ENCODE peak calls at places on chromosome 16, in ten cellular contexts. One of them, this sample, is unnamed.
A peak's percentile ranks its signal among the peaks of the same experiment; 100 is the strongest.

GRCh38 chr16:58280846-58281301 is 14.0 kb downstream of the PRSS54 start:
- DNase-seq in HS-5: peak; percentile 30
- DNase-seq in activated naive CD4-positive, alpha-beta T cell treated with anti-CD3 and anti-CD28 coated beads, Interleukin-2, amount 10 ng/mL, durations not matched to agents 7 days and 5 days: no peak
- DNase-seq in ELF-1: no peak
- DNase-seq in GM12865: no peak
- DNase-seq in HuH-7.5: no peak
- DNase-seq in activated effector memory CD4-positive, alpha-beta T cell treated with anti-CD3 and anti-CD28 coated beads, Interleukin-2, amount 50 U/mL, for 16 hours: no peak
- DNase-seq in OCI-LY7: no peak
- DNase-seq in kidney glomerular epithelial cell: no peak
- DNase-seq in NCI-H345: no peak
- DNase-seq in this sample: no peak

GRCh38 chr16:66170989-66171388 is 195.5 kb upstream of the CDH5 start:
- DNase-seq in activated effector memory CD4-positive, alpha-beta T cell treated with anti-CD3 and anti-CD28 coated beads, Interleukin-2, amount 50 U/mL, for 16 hours: no peak
- DNase-seq in NCI-H345: no peak
- DNase-seq in GM12865: no peak
- DNase-seq in OCI-LY7: no peak
- DNase-seq in ELF-1: no peak
- DNase-seq in HS-5: no peak
- DNase-seq in kidney glomerular epithelial cell: no peak
- DNase-seq in activated naive CD4-positive, alpha-beta T cell treated with anti-CD3 and anti-CD28 coated beads, Interleukin-2, amount 10 ng/mL, durations not matched to agents 7 days and 5 days: no peak
- DNase-seq in HuH-7.5: no peak
- DNase-seq in this sample: no peak

GRCh38 chr16:66842765-66843164 is 1.4 kb upstream of the CA7 start:
- DNase-seq in NCI-H345: no peak
- DNase-seq in kidney glomerular epithelial cell: no peak
- DNase-seq in ELF-1: no peak
- DNase-seq in activated naive CD4-positive, alpha-beta T cell treated with anti-CD3 and anti-CD28 coated beads, Interleukin-2, amount 10 ng/mL, durations not matched to agents 7 days and 5 days: no peak
- DNase-seq in GM12865: no peak
- DNase-seq in HuH-7.5: no peak
- DNase-seq in OCI-LY7: no peak
- DNase-seq in activated effector memory CD4-positive, alpha-beta T cell treated with anti-CD3 and anti-CD28 coated beads, Interleukin-2, amount 50 U/mL, for 16 hours: peak; percentile 31
- DNase-seq in HS-5: no peak
- DNase-seq in this sample: no peak

GRCh38 chr16:89575247-89576172 is at the start of gene CPNE7:
- DNase-seq in activated effector memory CD4-positive, alpha-beta T cell treated with anti-CD3 and anti-CD28 coated beads, Interleukin-2, amount 50 U/mL, for 16 hours: no peak
- DNase-seq in GM12865: no peak
- DNase-seq in HuH-7.5: no peak
- DNase-seq in OCI-LY7: no peak
- DNase-seq in HS-5: no peak
- DNase-seq in NCI-H345: no peak
- DNase-seq in activated naive CD4-positive, alpha-beta T cell treated with anti-CD3 and anti-CD28 coated beads, Interleukin-2, amount 10 ng/mL, durations not matched to agents 7 days and 5 days: no peak
- DNase-seq in ELF-1: no peak
- DNase-seq in kidney glomerular epithelial cell: no peak
- DNase-seq in this sample: no peak

GRCh38 chr16:58533751-58534470 is 18.6 kb downstream of the SETD6 start:
- DNase-seq in NCI-H345: no peak
- DNase-seq in activated effector memory CD4-positive, alpha-beta T cell treated with anti-CD3 and anti-CD28 coated beads, Interleukin-2, amount 50 U/mL, for 16 hours: no peak
- DNase-seq in HuH-7.5: no peak
- DNase-seq in HS-5: no peak
- DNase-seq in kidney glomerular epithelial cell: no peak
- DNase-seq in ELF-1: no peak
- DNase-seq in OCI-LY7: no peak
- DNase-seq in GM12865: no peak
- DNase-seq in activated naive CD4-positive, alpha-beta T cell treated with anti-CD3 and anti-CD28 coated beads, Interleukin-2, amount 10 ng/mL, durations not matched to agents 7 days and 5 days: no peak
- DNase-seq in this sample: no peak

GRCh38 chr16:67396775-67397450 is 3.6 kb upstream of the TPPP3 start:
- DNase-seq in activated effector memory CD4-positive, alpha-beta T cell treated with anti-CD3 and anti-CD28 coated beads, Interleukin-2, amount 50 U/mL, for 16 hours: no peak
- DNase-seq in OCI-LY7: no peak
- DNase-seq in GM12865: no peak
- DNase-seq in activated naive CD4-positive, alpha-beta T cell treated with anti-CD3 and anti-CD28 coated beads, Interleukin-2, amount 10 ng/mL, durations not matched to agents 7 days and 5 days: no peak
- DNase-seq in HS-5: no peak
- DNase-seq in HuH-7.5: no peak
- DNase-seq in kidney glomerular epithelial cell: no peak
- DNase-seq in ELF-1: no peak
- DNase-seq in NCI-H345: no peak
- DNase-seq in this sample: no peak

GRCh38 chr16:726438-727290 is at the start of the genes CCDC78 and HAGHL:
- DNase-seq in NCI-H345: peak; percentile 57
- DNase-seq in ELF-1: no peak
- DNase-seq in activated effector memory CD4-positive, alpha-beta T cell treated with anti-CD3 and anti-CD28 coated beads, Interleukin-2, amount 50 U/mL, for 16 hours: peak; percentile 86
- DNase-seq in activated naive CD4-positive, alpha-beta T cell treated with anti-CD3 and anti-CD28 coated beads, Interleukin-2, amount 10 ng/mL, durations not matched to agents 7 days and 5 days: peak; percentile 79
- DNase-seq in HuH-7.5: peak; percentile 81
- DNase-seq in GM12865: peak; percentile 79
- DNase-seq in OCI-LY7: peak; percentile 78
- DNase-seq in HS-5: no peak
- DNase-seq in kidney glomerular epithelial cell: no peak
- DNase-seq in this sample: peak; percentile 71

GRCh38 chr16:72979974-72980373 is 68.0 kb downstream of the ZFHX3 start:
- DNase-seq in ELF-1: no peak
- DNase-seq in HuH-7.5: no peak
- DNase-seq in activated naive CD4-positive, alpha-beta T cell treated with anti-CD3 and anti-CD28 coated beads, Interleukin-2, amount 10 ng/mL, durations not matched to agents 7 days and 5 days: no peak
- DNase-seq in activated effector memory CD4-positive, alpha-beta T cell treated with anti-CD3 and anti-CD28 coated beads, Interleukin-2, amount 50 U/mL, for 16 hours: no peak
- DNase-seq in OCI-LY7: no peak
- DNase-seq in HS-5: no peak
- DNase-seq in NCI-H345: no peak
- DNase-seq in kidney glomerular epithelial cell: no peak
- DNase-seq in GM12865: no peak
- DNase-seq in this sample: no peak

GRCh38 chr16:79598341-79599181 is 2.0 kb downstream of the MAF start:
- DNase-seq in HS-5: no peak
- DNase-seq in OCI-LY7: no peak
- DNase-seq in HuH-7.5: peak; percentile 84
- DNase-seq in ELF-1: peak; percentile 86
- DNase-seq in NCI-H345: peak; percentile 64
- DNase-seq in activated effector memory CD4-positive, alpha-beta T cell treated with anti-CD3 and anti-CD28 coated beads, Interleukin-2, amount 50 U/mL, for 16 hours: peak; percentile 82
- DNase-seq in kidney glomerular epithelial cell: peak; percentile 27
- DNase-seq in GM12865: peak; percentile 10
- DNase-seq in activated naive CD4-positive, alpha-beta T cell treated with anti-CD3 and anti-CD28 coated beads, Interleukin-2, amount 10 ng/mL, durations not matched to agents 7 days and 5 days: peak; percentile 56
- DNase-seq in this sample: peak; percentile 50

GRCh38 chr16:75250809-75251279 is 580 bp downstream of the BCAR1 start:
- DNase-seq in HuH-7.5: peak; percentile 99
- DNase-seq in GM12865: no peak
- DNase-seq in ELF-1: no peak
- DNase-seq in OCI-LY7: no peak
- DNase-seq in activated effector memory CD4-positive, alpha-beta T cell treated with anti-CD3 and anti-CD28 coated beads, Interleukin-2, amount 50 U/mL, for 16 hours: no peak
- DNase-seq in HS-5: no peak
- DNase-seq in kidney glomerular epithelial cell: peak; percentile 42
- DNase-seq in NCI-H345: no peak
- DNase-seq in activated naive CD4-positive, alpha-beta T cell treated with anti-CD3 and anti-CD28 coated beads, Interleukin-2, amount 10 ng/mL, durations not matched to agents 7 days and 5 days: no peak
- DNase-seq in this sample: no peak

GRCh38 chr16:50227120-50227519 is 39.2 kb upstream of the ADCY7 start:
- DNase-seq in kidney glomerular epithelial cell: no peak
- DNase-seq in HS-5: no peak
- DNase-seq in activated effector memory CD4-positive, alpha-beta T cell treated with anti-CD3 and anti-CD28 coated beads, Interleukin-2, amount 50 U/mL, for 16 hours: no peak
- DNase-seq in activated naive CD4-positive, alpha-beta T cell treated with anti-CD3 and anti-CD28 coated beads, Interleukin-2, amount 10 ng/mL, durations not matched to agents 7 days and 5 days: no peak
- DNase-seq in HuH-7.5: no peak
- DNase-seq in ELF-1: no peak
- DNase-seq in OCI-LY7: no peak
- DNase-seq in GM12865: no peak
- DNase-seq in NCI-H345: no peak
- DNase-seq in this sample: no peak

GRCh38 chr16:51151951-51152663 is 1.0 kb upstream of the SALL1 start:
- DNase-seq in OCI-LY7: no peak
- DNase-seq in HuH-7.5: peak; percentile 88
- DNase-seq in GM12865: no peak
- DNase-seq in NCI-H345: peak; percentile 57
- DNase-seq in activated effector memory CD4-positive, alpha-beta T cell treated with anti-CD3 and anti-CD28 coated beads, Interleukin-2, amount 50 U/mL, for 16 hours: no peak
- DNase-seq in ELF-1: peak; percentile 95
- DNase-seq in kidney glomerular epithelial cell: peak; percentile 80
- DNase-seq in activated naive CD4-positive, alpha-beta T cell treated with anti-CD3 and anti-CD28 coated beads, Interleukin-2, amount 10 ng/mL, durations not matched to agents 7 days and 5 days: no peak
- DNase-seq in HS-5: no peak
- DNase-seq in this sample: no peak

GRCh38 chr16:17836868-17837602 is 366.3 kb upstream of the XYLT1 start:
- DNase-seq in OCI-LY7: no peak
- DNase-seq in HuH-7.5: no peak
- DNase-seq in HS-5: peak; percentile 78
- DNase-seq in GM12865: no peak
- DNase-seq in ELF-1: peak; percentile 91
- DNase-seq in activated naive CD4-positive, alpha-beta T cell treated with anti-CD3 and anti-CD28 coated beads, Interleukin-2, amount 10 ng/mL, durations not matched to agents 7 days and 5 days: no peak
- DNase-seq in activated effector memory CD4-positive, alpha-beta T cell treated with anti-CD3 and anti-CD28 coated beads, Interleukin-2, amount 50 U/mL, for 16 hours: no peak
- DNase-seq in NCI-H345: no peak
- DNase-seq in kidney glomerular epithelial cell: no peak
- DNase-seq in this sample: no peak